ENCODE peak calls at places on chromosomes 12 and 14, in four cellular contexts. N is right lobe of liver, P is Daoy, U is NCI-H2107. R is an unnamed sample.
A peak's percentile ranks its signal among the peaks of the same experiment; 100 is the strongest.

GRCh38 chr14:75459099-75459741 is 31.4 kb downstream of the JDP2 start:
- DNase-seq in N (peak; percentile 83), P (no peak), U (no peak), R (no peak)

GRCh38 chr14:24403294-24404013 is 4.7 kb downstream of the NYNRIN start:
- DNase-seq in N (no peak), P (no peak), U (no peak), R (no peak)

GRCh38 chr12:12693111-12693671 is 2.8 kb downstream of the GPR19 start:
- DNase-seq in N (no peak), P (peak; percentile 24), U (no peak), R (no peak)

GRCh38 chr14:59465570-59466150 is 480 bp upstream of the GPR135 start:
- DNase-seq in N (no peak), P (no peak), U (no peak), R (no peak)

GRCh38 chr14:89422181-89422951 is 5.3 kb upstream of the FOXN3 start:
- DNase-seq in N (no peak), P (no peak), U (no peak), R (no peak)

GRCh38 chr12:1502441-1502785 is 92.0 kb downstream of the FBXL14 start:
- DNase-seq in N (no peak), P (no peak), U (no peak), R (no peak)

GRCh38 chr14:30573203-30573814 is 14.4 kb downstream of the G2E3 start:
- DNase-seq in N (no peak), P (peak; percentile 23), U (no peak), R (no peak)

GRCh38 chr14:84442481-84442880 is 1087.5 kb upstream of the FLRT2 start:
- DNase-seq in N (no peak), P (no peak), U (no peak), R (no peak)

GRCh38 chr12:107317751-107318553 is 224.6 kb upstream of the CRY1 start:
- DNase-seq in N (peak; percentile 89), P (peak; percentile 97), U (peak; percentile 43), R (peak; percentile 92)

GRCh38 chr14:106185837-106186233 is 659.5 kb downstream of the TMEM121 start:
- DNase-seq in N (no peak), P (no peak), U (no peak), R (no peak)

GRCh38 chr12:51281202-51281924 is 11.1 kb upstream of the SMAGP start:
- DNase-seq in N (no peak), P (no peak), U (no peak), R (no peak)

GRCh38 chr14:92959761-92960680 is 37.1 kb downstream of the CHGA start:
- DNase-seq in N (peak; percentile 44), P (no peak), U (no peak), R (no peak)

GRCh38 chr12:26566186-26566585 is 266.8 kb downstream of the ITPR2 start:
- DNase-seq in N (no peak), P (no peak), U (no peak), R (no peak)

GRCh38 chr12:49413796-49414195 is 46.5 kb downstream of the SPATS2 start:
- DNase-seq in N (no peak), P (no peak), U (no peak), R (no peak)

GRCh38 chr12:52141306-52141705 is 50.5 kb downstream of the KRT80 start:
- DNase-seq in N (peak; percentile 24), P (no peak), U (no peak), R (no peak)

GRCh38 chr12:6376965-6377666 is 1.8 kb upstream of the SCNN1A start:
- DNase-seq in N (no peak), P (no peak), U (no peak), R (no peak)

GRCh38 chr12:120118710-120119097 is 2.2 kb upstream of the RAB35 start:
- DNase-seq in N (no peak), P (no peak), U (no peak), R (no peak)